ENCODE peak calls at places on chromosome 20, in six cellular contexts. M, E, T, W, N and B are unnamed samples.

GRCh38 chr20:41138527-41139226 is 1.3 kb downstream of the PLCG1 start:
- DNase-seq in M (peak), E (no peak), T (no peak), W (no peak), N (no peak), B (no peak)

GRCh38 chr20:59939052-59939878 is 840 bp downstream of the PPP1R3D start:
- DNase-seq in M (no peak), E (no peak), T (no peak), W (no peak), N (peak), B (no peak)

GRCh38 chr20:63507083-63507743 is 8.3 kb upstream of the EEF1A2 start:
- DNase-seq in M (no peak), E (no peak), T (no peak), W (no peak), N (no peak), B (no peak)

GRCh38 chr20:32589256-32589655 is 4.1 kb upstream of the NOL4L start:
- DNase-seq in M (peak), E (no peak), T (no peak), W (no peak), N (peak), B (no peak)

GRCh38 chr20:64068381-64069208 is 5.6 kb downstream of the TCEA2 start:
- DNase-seq in M (no peak), E (no peak), T (no peak), W (no peak), N (no peak), B (no peak)

GRCh38 chr20:18808712-18809111 is 4.9 kb upstream of the SCP2D1 start:
- DNase-seq in M (no peak), E (no peak), T (no peak), W (no peak), N (no peak), B (no peak)

GRCh38 chr20:49586967-49587587 is 19.1 kb upstream of the PTGIS start:
- DNase-seq in M (no peak), E (no peak), T (no peak), W (peak), N (no peak), B (peak)

GRCh38 chr20:56373942-56374341 is 15.2 kb downstream of the FAM210B start:
- DNase-seq in M (peak), E (no peak), T (no peak), W (peak), N (peak), B (peak)

GRCh38 chr20:32906200-32906599 is 47.5 kb downstream of the EFCAB8 start:
- DNase-seq in M (no peak), E (no peak), T (no peak), W (no peak), N (no peak), B (no peak)

GRCh38 chr20:13644010-13644409 is 5.3 kb upstream of the TASP1 start:
- DNase-seq in M (peak), E (no peak), T (no peak), W (no peak), N (peak), B (no peak)